ENCODE peak calls at places on chromosomes 12 and 14, in eight cellular contexts. F, Y, R, K, S, O, G and C are unnamed samples.

GRCh38 chr14:52253503-52253902 is 14.0 kb upstream of the PTGDR start:
- DNase-seq in O (no peak), S (no peak), K (no peak), Y (no peak), R (no peak), G (no peak), F (peak; percentile 23), C (no peak)

GRCh38 chr12:33427071-33427470 is 12.5 kb downstream of the SYT10 start:
- DNase-seq in Y (no peak), K (no peak), G (no peak), O (no peak), F (peak; percentile 45), S (peak; percentile 33), R (peak; percentile 69), C (peak; percentile 17)

GRCh38 chr14:101636081-101636560 is 74.8 kb downstream of the DIO3 start:
- DNase-seq in K (no peak), O (no peak), F (no peak), Y (peak; percentile 5), R (no peak), G (no peak), S (no peak), C (no peak)

GRCh38 chr12:131564843-131565242 is 146.0 kb upstream of the SFSWAP start:
- DNase-seq in R (no peak), S (no peak), G (no peak), K (peak; percentile 41), F (no peak), Y (no peak), O (no peak), C (peak; percentile 16)

GRCh38 chr14:23514009-23514962 is 37.3 kb downstream of the ZFHX2 start:
- DNase-seq in O (no peak), K (no peak), F (no peak), Y (no peak), G (no peak), S (no peak), R (no peak), C (no peak)

GRCh38 chr12:23008613-23009012 is 383.6 kb downstream of the ETNK1 start:
- DNase-seq in K (no peak), F (no peak), S (no peak), G (no peak), O (no peak), R (no peak), Y (no peak), C (no peak)

GRCh38 chr12:12604790-12605189 is 6.9 kb upstream of the CREBL2 start:
- DNase-seq in F (no peak), O (no peak), S (peak; percentile 75), K (no peak), G (no peak), Y (no peak), R (no peak), C (no peak)

GRCh38 chr14:90936757-90937440 is 120.7 kb upstream of the TTC7B start:
- DNase-seq in R (no peak), F (no peak), G (no peak), O (no peak), S (no peak), Y (no peak), K (no peak), C (no peak)

GRCh38 chr14:88325883-88326282 is 2.8 kb upstream of the KCNK10 start:
- DNase-seq in G (no peak), K (no peak), O (no peak), R (no peak), F (no peak), S (no peak), Y (no peak), C (no peak)

GRCh38 chr14:34020014-34020413 is 69.1 kb upstream of the EGLN3 start:
- DNase-seq in Y (no peak), F (no peak), K (no peak), G (no peak), O (no peak), R (no peak), S (no peak), C (no peak)

GRCh38 chr14:68979722-68980552 is 835 bp upstream of the ACTN1 start:
- DNase-seq in O (no peak), K (no peak), S (peak; percentile 58), G (no peak), F (peak; percentile 75), Y (peak; percentile 82), R (peak; percentile 64), C (peak; percentile 57)

GRCh38 chr14:30822080-30822571 is 52.2 kb upstream of the COCH start:
- DNase-seq in K (no peak), S (no peak), O (no peak), R (no peak), G (no peak), F (no peak), Y (no peak), C (no peak)

GRCh38 chr14:21454843-21455550 is 926 bp downstream of the CHD8 start:
- DNase-seq in F (no peak), G (no peak), Y (no peak), O (no peak), S (peak; percentile 10), K (no peak), R (peak; percentile 12), C (no peak)

GRCh38 chr14:21071225-21072041 is 1.3 kb downstream of the ARHGEF40 start:
- DNase-seq in Y (peak; percentile 95), O (no peak), F (peak; percentile 11), R (peak; percentile 85), G (peak; percentile 87), K (peak; percentile 78), S (peak; percentile 38), C (peak; percentile 58)